ENCODE peak calls at places on chromosomes 11 and 22, in four cellular contexts. V, L, G and D are unnamed samples.

GRCh38 chr11:12019337-12019736 is 10.9 kb upstream of the DKK3 start:
- DNase-seq in V (no peak), L (peak; percentile 62), G (no peak), D (no peak)

GRCh38 chr22:24969588-24970301 is 17.2 kb downstream of the KIAA1671 start:
- DNase-seq in V (no peak), L (peak; percentile 60), G (no peak), D (no peak)

GRCh38 chr11:57539342-57539741 is 1.9 kb downstream of the SMTNL1 start:
- DNase-seq in V (no peak), L (no peak), G (no peak), D (no peak)

GRCh38 chr11:18522388-18522787 is 4.4 kb downstream of the TSG101 start:
- DNase-seq in V (no peak), L (peak; percentile 20), G (no peak), D (no peak)

GRCh38 chr11:119373059-119373875 is 8.2 kb downstream of the USP2 start:
- DNase-seq in V (no peak), L (peak; percentile 43), G (no peak), D (no peak)

GRCh38 chr22:35961480-35961902 is 67.1 kb downstream of the RBFOX2 start:
- DNase-seq in V (peak; percentile 59), L (no peak), G (no peak), D (no peak)

GRCh38 chr11:1782831-1783724 is 19.4 kb upstream of the CTSD start:
- DNase-seq in V (no peak), L (no peak), G (no peak), D (peak; percentile 33)

GRCh38 chr11:34749666-34750659 is 129.1 kb downstream of the EHF start:
- DNase-seq in V (no peak), L (no peak), G (no peak), D (no peak)

GRCh38 chr11:85787809-85788805 is 22.8 kb downstream of the SYTL2 start:
- DNase-seq in V (no peak), L (peak; percentile 21), G (no peak), D (no peak)

GRCh38 chr11:45752136-45752535 is 52.8 kb upstream of the SLC35C1 start:
- DNase-seq in V (no peak), L (no peak), G (no peak), D (peak; percentile 61)

GRCh38 chr22:50256936-50257440 is 4.5 kb downstream of the MAPK12 start:
- DNase-seq in V (no peak), L (no peak), G (no peak), D (no peak)

GRCh38 chr22:36435516-36436415 is 45.7 kb downstream of the TXN2 start:
- DNase-seq in V (peak; percentile 64), L (peak; percentile 92), G (peak; percentile 52), D (no peak)

GRCh38 chr11:96339704-96340554 is 3.1 kb downstream of the MAML2 start:
- DNase-seq in V (no peak), L (no peak), G (no peak), D (peak; percentile 30)

GRCh38 chr11:96340555-96340885 is 2.5 kb downstream of the MAML2 start:
- DNase-seq in V (no peak), L (no peak), G (no peak), D (no peak)

GRCh38 chr11:96337541-96338530 is 5.2 kb downstream of the MAML2 start:
- DNase-seq in V (no peak), L (no peak), G (no peak), D (peak; percentile 38)

GRCh38 chr11:96341237-96342130 is 1.5 kb downstream of the MAML2 start:
- DNase-seq in V (peak; percentile 61), L (peak; percentile 44), G (no peak), D (peak; percentile 73)

GRCh38 chr11:96338910-96339703 is 3.9 kb downstream of the MAML2 start:
- DNase-seq in V (no peak), L (peak; percentile 25), G (peak; percentile 87), D (peak; percentile 17)
- TF ChIP-seq BRCA1 in V (no peak), L (no peak), G (no peak), D (no peak)

DNA sequence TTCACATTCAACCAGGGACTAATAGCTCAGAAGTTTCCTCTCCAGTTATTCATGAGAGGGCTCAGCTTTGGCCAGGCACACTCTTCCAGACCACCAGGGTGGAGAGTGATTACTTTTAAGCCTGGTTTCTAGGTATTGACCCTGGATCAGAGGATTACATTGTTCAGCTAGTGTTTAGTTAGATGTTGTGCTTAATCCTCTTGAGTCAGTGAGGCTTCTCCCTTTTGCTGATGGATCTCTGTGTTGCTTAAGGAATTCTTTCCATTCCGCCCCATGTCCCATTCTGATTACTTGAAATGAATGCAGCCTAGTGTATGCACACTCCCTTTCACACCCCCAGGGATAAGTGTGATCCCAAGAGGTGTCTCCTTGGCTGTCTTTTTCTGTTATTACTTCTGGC is 271.7 kb upstream of the ANO5 start:
- DNase-seq in V (no peak), L (no peak), G (no peak), D (no peak)
- TF ChIP-seq BRCA1 in V (no peak), L (no peak), G (no peak), D (no peak)

GRCh38 chr11:21257461-21257860 is 588.1 kb downstream of the NELL1 start:
- DNase-seq in V (no peak), L (no peak), G (no peak), D (no peak)
- TF ChIP-seq BRCA1 in V (no peak), L (no peak), G (no peak), D (no peak)

GRCh38 chr11:74284466-74284865 is 27.0 kb downstream of the P4HA3 start:
- DNase-seq in V (no peak), L (no peak), G (no peak), D (no peak)

GRCh38 chr11:74283580-74284180 is 27.8 kb downstream of the P4HA3 start:
- DNase-seq in V (no peak), L (no peak), G (no peak), D (no peak)

GRCh38 chr11:74288161-74288560 is 23.3 kb downstream of the P4HA3 start:
- DNase-seq in V (no peak), L (no peak), G (no peak), D (peak; percentile 36)

GRCh38 chr11:74282863-74283484 is 28.5 kb downstream of the P4HA3 start:
- DNase-seq in V (no peak), L (no peak), G (no peak), D (no peak)

GRCh38 chr11:74288911-74289310 is 22.5 kb downstream of the P4HA3 start:
- DNase-seq in V (no peak), L (no peak), G (no peak), D (no peak)
- TF ChIP-seq BRCA1 in V (no peak), L (no peak), G (no peak), D (no peak)

DNA sequence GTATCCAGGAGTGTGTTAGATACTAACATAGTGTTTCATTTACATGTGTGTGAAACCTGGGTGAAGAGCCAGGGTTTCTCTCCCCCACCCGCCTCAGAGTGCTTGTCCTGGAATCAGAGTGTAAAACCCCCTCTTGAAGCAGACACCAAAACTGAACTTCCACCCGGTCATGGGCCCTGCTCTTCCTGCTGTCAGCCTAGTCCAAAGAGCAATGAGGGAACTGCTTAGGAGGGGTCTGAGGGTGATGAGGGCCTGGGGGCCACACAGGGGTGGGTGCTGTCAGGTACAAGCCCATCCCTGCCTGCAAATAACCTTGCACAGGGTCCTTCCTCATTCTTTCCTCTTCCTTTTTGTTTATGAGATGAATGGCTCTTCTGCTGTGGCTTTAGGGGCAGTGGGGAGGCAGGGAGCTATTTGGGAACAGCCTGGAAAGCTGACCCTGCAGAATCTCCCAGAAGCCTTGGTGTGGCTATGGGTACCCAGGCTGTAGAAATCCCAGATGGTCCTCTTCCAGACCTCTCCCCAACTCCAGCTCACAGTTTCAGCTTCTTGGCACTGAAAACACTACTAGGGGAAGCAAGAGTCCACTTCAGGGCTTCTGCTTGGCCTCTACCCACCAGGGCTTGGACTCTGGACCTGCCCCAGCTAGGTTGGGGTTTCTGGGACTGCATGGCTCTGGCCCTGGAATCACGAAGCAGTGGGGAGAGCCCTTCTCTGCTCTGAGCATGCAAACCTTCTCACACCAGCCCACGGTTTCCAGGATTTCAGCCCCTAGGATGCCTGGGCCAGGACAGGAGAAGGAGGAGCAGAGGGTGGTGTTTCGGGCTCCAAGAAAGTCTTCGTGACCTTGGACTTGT is 8.5 kb downstream of the BATF2 start:
- DNase-seq in V (no peak), L (no peak), G (no peak), D (no peak)
- TF ChIP-seq BRCA1 in V (no peak), L (no peak), G (no peak), D (no peak)

DNA sequence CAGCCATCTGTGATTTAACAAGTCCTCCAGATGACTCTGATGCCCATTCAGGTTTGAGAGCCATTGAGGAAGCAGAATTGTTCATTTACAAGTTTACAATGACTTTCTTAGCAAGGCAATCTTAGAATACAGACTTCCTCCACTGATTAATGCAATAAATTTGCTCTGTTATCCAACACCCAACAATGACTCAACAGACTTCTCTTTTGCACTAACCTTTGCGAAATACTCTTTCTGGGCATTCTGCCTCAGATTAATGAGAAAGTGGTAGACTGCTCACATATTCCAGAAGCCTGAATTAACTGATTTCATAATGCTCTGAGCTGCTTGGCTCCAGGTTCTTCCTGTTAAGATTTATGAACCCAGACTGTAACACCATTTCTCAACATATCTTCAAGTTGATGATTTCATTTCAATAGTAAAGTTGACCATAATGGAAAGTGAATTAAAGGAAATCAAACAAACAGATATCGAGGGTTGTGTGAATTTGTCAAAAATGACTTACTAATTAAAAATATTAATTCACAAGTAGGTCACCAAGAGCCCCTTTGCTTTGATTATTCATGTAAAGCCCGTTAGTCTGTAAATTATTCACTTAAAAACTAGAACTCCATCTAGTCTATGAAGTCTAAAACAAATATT is 70.5 kb upstream of the BLID start:
- DNase-seq in V (no peak), L (no peak), G (no peak), D (no peak)
- TF ChIP-seq BRCA1 in V (no peak), L (no peak), G (no peak), D (no peak)

GRCh38 chr22:22884010-22884887 is 3.4 kb upstream of the IGLL5 start:
- DNase-seq in V (peak; percentile 78), L (peak; percentile 42), G (no peak), D (peak; percentile 99)
- TF ChIP-seq BRCA1 in V (no peak), L (no peak), G (no peak), D (no peak)